ENCODE peak calls at places on chromosomes 13 and 19, in seven cellular contexts. P, W, C, V, Y, K and E are unnamed samples.

GRCh38 chr13:101730420-101731000 is 278.0 kb downstream of the ITGBL1 start:
- DNase-seq in K (no peak), W (no peak), P (no peak), V (no peak), Y (peak; percentile 43), C (no peak), E (no peak)

GRCh38 chr13:33976965-33977364 is 159.0 kb downstream of the RFC3 start:
- DNase-seq in Y (no peak), W (no peak), P (no peak), C (no peak), K (no peak), V (no peak), E (no peak)

GRCh38 chr13:108734676-108735075 is 105.3 kb downstream of the MYO16 start:
- DNase-seq in W (no peak), V (no peak), C (no peak), Y (no peak), K (no peak), P (no peak), E (no peak)

GRCh38 chr13:100984349-100984748 is 309.8 kb upstream of the TMTC4 start:
- DNase-seq in C (no peak), W (no peak), K (no peak), P (no peak), Y (no peak), V (no peak), E (no peak)

GRCh38 chr13:56837161-56837560 is 303.6 kb upstream of the PRR20A start:
- DNase-seq in W (no peak), C (no peak), Y (no peak), P (no peak), K (no peak), V (no peak), E (no peak)

GRCh38 chr19:52391135-52391534 is 6.5 kb upstream of the ZNF528 start:
- DNase-seq in W (no peak), C (no peak), P (no peak), K (no peak), Y (no peak), V (no peak), E (no peak)

GRCh38 chr19:45994456-45994988 is 745 bp upstream of the CCDC61 start:
- DNase-seq in Y (no peak), W (no peak), V (no peak), K (no peak), C (no peak), P (no peak), E (no peak)

GRCh38 chr13:113545455-113545930 is 39.1 kb upstream of the TFDP1 start:
- DNase-seq in Y (no peak), P (no peak), C (no peak), W (no peak), V (no peak), K (peak; percentile 50), E (peak; percentile 81)

GRCh38 chr19:46368116-46368515 is 21.2 kb downstream of the PPP5C start:
- DNase-seq in C (no peak), P (no peak), V (no peak), Y (no peak), W (no peak), K (no peak), E (no peak)

GRCh38 chr13:28723806-28724205 is 5.0 kb upstream of the SLC46A3 start:
- DNase-seq in W (no peak), Y (no peak), V (no peak), P (no peak), C (no peak), K (no peak), E (no peak)

GRCh38 chr13:41917641-41918040 is 43.3 kb downstream of the VWA8 start:
- DNase-seq in Y (peak; percentile 74), W (no peak), P (no peak), V (no peak), C (no peak), K (peak; percentile 84), E (no peak)

GRCh38 chr13:49356224-49356623 is 87.6 kb downstream of the CAB39L start:
- DNase-seq in C (no peak), K (peak; percentile 93), V (no peak), P (no peak), Y (peak; percentile 93), W (no peak), E (no peak)

GRCh38 chr19:30059741-30060140 is 117.7 kb downstream of the URI1 start:
- DNase-seq in K (no peak), P (no peak), C (no peak), Y (no peak), V (no peak), W (no peak), E (no peak)

GRCh38 chr13:94784066-94784465 is 71.7 kb upstream of the SOX21 start:
- DNase-seq in V (no peak), P (no peak), C (no peak), K (peak; percentile 49), Y (peak; percentile 54), W (no peak), E (no peak)

GRCh38 chr19:13006431-13007281 is 11.4 kb downstream of the NFIX start:
- DNase-seq in Y (no peak), V (no peak), W (no peak), P (no peak), K (no peak), C (no peak), E (no peak)

GRCh38 chr19:13005253-13005652 is 10.0 kb downstream of the NFIX start:
- DNase-seq in P (no peak), K (no peak), Y (no peak), V (no peak), C (no peak), W (no peak), E (no peak)

GRCh38 chr19:13008926-13009787 is 13.9 kb downstream of the NFIX start:
- DNase-seq in K (peak; percentile 57), V (no peak), C (no peak), W (no peak), Y (no peak), P (no peak), E (no peak)

GRCh38 chr19:13005861-13006370 is 10.6 kb downstream of the NFIX start:
- DNase-seq in W (no peak), C (no peak), K (no peak), P (no peak), V (no peak), Y (no peak), E (no peak)

GRCh38 chr19:13007292-13008045 is 12.2 kb downstream of the NFIX start:
- DNase-seq in W (no peak), V (no peak), C (no peak), K (peak; percentile 42), Y (no peak), P (no peak), E (no peak)
- TF ChIP-seq CTCF in W (no peak), V (no peak), C (no peak), K (peak; percentile 9), Y (no peak), P (no peak), E (peak; percentile 27)

GRCh38 chr19:15025237-15025636 is 24.0 kb upstream of the CASP14 start:
- DNase-seq in Y (peak; percentile 4), W (no peak), K (no peak), P (no peak), V (no peak), C (no peak), E (no peak)
- TF ChIP-seq CTCF in Y (no peak), W (no peak), K (no peak), P (no peak), V (no peak), C (peak; percentile 27), E (peak; percentile 26)

DNA sequence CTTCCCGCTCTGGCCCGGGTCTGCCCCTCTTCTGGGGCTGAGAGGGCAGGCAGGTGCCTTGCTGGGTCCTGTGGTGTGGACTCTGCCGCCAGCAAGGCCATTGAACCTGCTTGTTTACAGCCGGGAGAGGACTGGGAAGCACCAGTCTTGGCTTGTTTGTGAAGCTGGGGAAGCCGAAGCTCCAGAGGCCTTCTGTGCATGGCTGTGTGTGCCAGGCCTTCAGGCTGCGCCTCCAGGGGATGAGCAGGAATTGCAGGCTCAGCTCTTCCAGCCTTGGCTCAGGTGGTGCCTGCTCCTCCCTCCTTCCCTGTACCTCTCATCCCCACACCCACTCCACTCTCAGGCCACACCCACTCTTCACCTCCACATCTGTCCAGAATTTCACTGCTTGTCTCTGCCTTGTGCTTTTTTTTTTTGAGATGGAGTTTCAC is 17.5 kb downstream of the NDUFB7 start:
- DNase-seq in V (no peak), W (no peak), Y (no peak), K (no peak), P (no peak), C (no peak), E (no peak)
- TF ChIP-seq CTCF in V (no peak), W (no peak), Y (no peak), K (no peak), P (no peak), C (no peak), E (no peak)

GRCh38 chr19:2254052-2254872 is 2.0 kb downstream of the JSRP1 start:
- DNase-seq in Y (no peak), P (no peak), V (no peak), C (peak; percentile 77), K (no peak), W (peak; percentile 76), E (no peak)
- TF ChIP-seq CTCF in Y (peak; percentile 43), P (no peak), V (peak; percentile 38), C (peak; percentile 62), K (peak; percentile 32), W (peak; percentile 66), E (peak; percentile 74)

DNA sequence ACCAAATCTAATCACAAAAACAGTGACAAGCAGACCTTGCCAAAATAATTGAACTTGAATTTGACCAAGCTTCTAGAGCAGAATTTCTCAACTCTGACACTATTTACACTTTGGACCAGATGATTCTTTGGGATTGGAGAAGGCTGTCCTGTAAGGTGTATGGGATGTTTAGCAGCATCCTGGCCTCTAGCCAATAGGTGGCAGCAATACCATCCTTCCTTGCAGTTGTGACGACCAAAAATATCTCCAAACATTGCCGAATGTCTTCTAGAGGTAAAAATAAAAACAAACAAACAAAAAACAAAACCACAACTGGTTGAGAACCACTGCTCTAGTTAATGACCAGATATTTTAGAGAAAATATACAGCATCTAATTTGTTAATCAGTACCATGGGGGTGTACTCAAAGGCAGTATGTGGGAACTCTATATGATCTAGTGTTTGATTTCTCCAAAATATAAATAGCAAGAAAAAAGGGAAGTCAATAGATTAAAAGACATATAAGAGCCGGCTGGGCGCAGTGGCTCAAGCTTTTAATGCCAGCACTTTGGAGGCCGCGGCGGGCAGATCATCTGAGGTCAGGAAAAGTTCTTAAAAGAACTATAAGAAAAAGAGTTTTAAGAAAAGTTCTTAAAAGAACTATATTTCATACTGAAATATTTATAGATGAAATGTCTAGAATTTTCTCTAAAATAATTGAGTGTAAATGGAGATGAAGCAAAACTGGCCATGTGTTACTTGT is 60.9 kb upstream of the ZNF527 start:
- DNase-seq in K (no peak), W (peak; percentile 55), V (no peak), P (no peak), Y (no peak), C (no peak), E (no peak)
- TF ChIP-seq CTCF in K (no peak), W (no peak), V (no peak), P (no peak), Y (no peak), C (peak; percentile 57), E (peak; percentile 28)